ENCODE peak calls at places on chromosomes 3 and 15, in seven cellular contexts. One of them, this sample, is unnamed.

GRCh38 chr3:14537590-14538450 is 2.3 kb downstream of the GRIP2 start:
- DNase-seq in mesothelial cell of epicardium: no peak
- DNase-seq in keratinocyte: no peak
- DNase-seq in A549: peak
- DNase-seq in endothelial cell: peak
- DNase-seq in cardiac fibroblast: no peak
- DNase-seq in IMR-90: no peak
- DNase-seq in this sample: no peak

GRCh38 chr3:111616417-111617105 is 21.4 kb upstream of the ZBED2 start:
- DNase-seq in mesothelial cell of epicardium: no peak
- DNase-seq in keratinocyte: no peak
- DNase-seq in A549: peak
- DNase-seq in endothelial cell: no peak
- DNase-seq in cardiac fibroblast: no peak
- DNase-seq in IMR-90: peak
- DNase-seq in this sample: no peak

GRCh38 chr3:127865941-127866340 is 43.6 kb upstream of the MGLL start:
- DNase-seq in mesothelial cell of epicardium: no peak
- DNase-seq in keratinocyte: no peak
- DNase-seq in A549: peak
- DNase-seq in endothelial cell: no peak
- DNase-seq in cardiac fibroblast: peak
- DNase-seq in IMR-90: peak
- DNase-seq in this sample: no peak

GRCh38 chr3:47841786-47842349 is 38.9 kb downstream of the DHX30 start:
- DNase-seq in mesothelial cell of epicardium: no peak
- DNase-seq in keratinocyte: no peak
- DNase-seq in A549: no peak
- DNase-seq in endothelial cell: no peak
- DNase-seq in cardiac fibroblast: no peak
- DNase-seq in IMR-90: no peak
- DNase-seq in this sample: no peak

GRCh38 chr15:94411279-94411678 is 179.9 kb downstream of the MCTP2 start:
- DNase-seq in mesothelial cell of epicardium: no peak
- DNase-seq in keratinocyte: no peak
- DNase-seq in A549: no peak
- DNase-seq in endothelial cell: no peak
- DNase-seq in cardiac fibroblast: no peak
- DNase-seq in IMR-90: no peak
- DNase-seq in this sample: no peak

GRCh38 chr3:25235471-25235870 is 192.6 kb upstream of the RARB start:
- DNase-seq in mesothelial cell of epicardium: no peak
- DNase-seq in keratinocyte: no peak
- DNase-seq in A549: no peak
- DNase-seq in endothelial cell: no peak
- DNase-seq in cardiac fibroblast: no peak
- DNase-seq in IMR-90: no peak
- DNase-seq in this sample: no peak

GRCh38 chr3:114878119-114878839 is 268.8 kb downstream of the ZBTB20 start:
- DNase-seq in mesothelial cell of epicardium: no peak
- DNase-seq in keratinocyte: no peak
- DNase-seq in A549: peak
- DNase-seq in endothelial cell: no peak
- DNase-seq in cardiac fibroblast: no peak
- DNase-seq in IMR-90: peak
- DNase-seq in this sample: no peak

GRCh38 chr3:49412632-49413337 is 562 bp downstream of the TCTA start:
- DNase-seq in mesothelial cell of epicardium: no peak
- DNase-seq in keratinocyte: no peak
- DNase-seq in A549: no peak
- DNase-seq in endothelial cell: no peak
- DNase-seq in cardiac fibroblast: no peak
- DNase-seq in IMR-90: no peak
- DNase-seq in this sample: no peak

GRCh38 chr3:128301186-128302023 is 148.1 kb downstream of the EEFSEC start:
- DNase-seq in mesothelial cell of epicardium: peak
- DNase-seq in keratinocyte: no peak
- DNase-seq in A549: no peak
- DNase-seq in endothelial cell: no peak
- DNase-seq in cardiac fibroblast: no peak
- DNase-seq in IMR-90: no peak
- DNase-seq in this sample: no peak

GRCh38 chr3:72177075-72178050 is 392.4 kb upstream of the PROK2 start:
- DNase-seq in mesothelial cell of epicardium: no peak
- DNase-seq in keratinocyte: peak
- DNase-seq in A549: no peak
- DNase-seq in endothelial cell: no peak
- DNase-seq in cardiac fibroblast: peak
- DNase-seq in IMR-90: peak
- DNase-seq in this sample: peak

GRCh38 chr15:52094811-52095584 is 17.6 kb downstream of the BCL2L10 start:
- DNase-seq in mesothelial cell of epicardium: no peak
- DNase-seq in keratinocyte: no peak
- DNase-seq in A549: no peak
- DNase-seq in endothelial cell: no peak
- DNase-seq in cardiac fibroblast: no peak
- DNase-seq in IMR-90: no peak
- DNase-seq in this sample: no peak

GRCh38 chr3:90241481-90241880 is 1134.1 kb downstream of the EPHA3 start:
- DNase-seq in mesothelial cell of epicardium: no peak
- DNase-seq in keratinocyte: no peak
- DNase-seq in A549: no peak
- DNase-seq in endothelial cell: no peak
- DNase-seq in cardiac fibroblast: peak
- DNase-seq in IMR-90: no peak
- DNase-seq in this sample: no peak

GRCh38 chr3:44913868-44914468 is 39.6 kb downstream of the TGM4 start:
- DNase-seq in mesothelial cell of epicardium: peak
- DNase-seq in keratinocyte: no peak
- DNase-seq in A549: peak
- DNase-seq in endothelial cell: peak
- DNase-seq in cardiac fibroblast: peak
- DNase-seq in IMR-90: peak
- DNase-seq in this sample: peak

GRCh38 chr3:136209921-136210320 is 13.8 kb upstream of the MSL2 start:
- DNase-seq in mesothelial cell of epicardium: no peak
- DNase-seq in keratinocyte: no peak
- DNase-seq in A549: no peak
- DNase-seq in endothelial cell: no peak
- DNase-seq in cardiac fibroblast: no peak
- DNase-seq in IMR-90: peak
- DNase-seq in this sample: no peak

GRCh38 chr15:72339777-72340177 is 19.8 kb upstream of the CELF6 start:
- DNase-seq in mesothelial cell of epicardium: no peak
- DNase-seq in keratinocyte: no peak
- DNase-seq in A549: peak
- DNase-seq in endothelial cell: no peak
- DNase-seq in cardiac fibroblast: peak
- DNase-seq in IMR-90: peak
- DNase-seq in this sample: no peak

GRCh38 chr3:197352382-197352781 is 54.0 kb upstream of the DLG1 start:
- DNase-seq in mesothelial cell of epicardium: no peak
- DNase-seq in keratinocyte: no peak
- DNase-seq in A549: no peak
- DNase-seq in endothelial cell: no peak
- DNase-seq in cardiac fibroblast: peak
- DNase-seq in IMR-90: peak
- DNase-seq in this sample: no peak

GRCh38 chr3:111904376-111905241 is 45.5 kb downstream of the PHLDB2 start:
- DNase-seq in mesothelial cell of epicardium: no peak
- DNase-seq in keratinocyte: peak
- DNase-seq in A549: peak
- DNase-seq in endothelial cell: no peak
- DNase-seq in cardiac fibroblast: peak
- DNase-seq in IMR-90: peak
- DNase-seq in this sample: no peak

GRCh38 chr3:13111874-13112520 is 38.8 kb upstream of the IQSEC1 start:
- DNase-seq in mesothelial cell of epicardium: no peak
- DNase-seq in keratinocyte: no peak
- DNase-seq in A549: no peak
- DNase-seq in endothelial cell: no peak
- DNase-seq in cardiac fibroblast: no peak
- DNase-seq in IMR-90: no peak
- DNase-seq in this sample: peak

GRCh38 chr3:27423463-27423862 is 54.3 kb upstream of the NEK10 start:
- DNase-seq in mesothelial cell of epicardium: no peak
- DNase-seq in keratinocyte: no peak
- DNase-seq in A549: no peak
- DNase-seq in endothelial cell: no peak
- DNase-seq in cardiac fibroblast: peak
- DNase-seq in IMR-90: peak
- DNase-seq in this sample: no peak

GRCh38 chr15:27768731-27769510 is 330.2 kb downstream of the OCA2 start:
- DNase-seq in mesothelial cell of epicardium: no peak
- DNase-seq in keratinocyte: no peak
- DNase-seq in A549: no peak
- DNase-seq in endothelial cell: no peak
- DNase-seq in cardiac fibroblast: no peak
- DNase-seq in IMR-90: no peak
- DNase-seq in this sample: no peak

GRCh38 chr15:101461097-101461496 is 28.4 kb downstream of the PCSK6 start:
- DNase-seq in mesothelial cell of epicardium: no peak
- DNase-seq in keratinocyte: no peak
- DNase-seq in A549: no peak
- DNase-seq in endothelial cell: no peak
- DNase-seq in cardiac fibroblast: no peak
- DNase-seq in IMR-90: no peak
- DNase-seq in this sample: no peak

GRCh38 chr3:69541823-69542264 is 156.0 kb upstream of the FRMD4B start:
- DNase-seq in mesothelial cell of epicardium: no peak
- DNase-seq in keratinocyte: no peak
- DNase-seq in A549: no peak
- DNase-seq in endothelial cell: peak
- DNase-seq in cardiac fibroblast: peak
- DNase-seq in IMR-90: no peak
- DNase-seq in this sample: peak

GRCh38 chr15:96274087-96274440 is 56.4 kb upstream of the NR2F2 start:
- DNase-seq in mesothelial cell of epicardium: no peak
- DNase-seq in keratinocyte: no peak
- DNase-seq in A549: no peak
- DNase-seq in endothelial cell: no peak
- DNase-seq in cardiac fibroblast: no peak
- DNase-seq in IMR-90: no peak
- DNase-seq in this sample: no peak

DNA sequence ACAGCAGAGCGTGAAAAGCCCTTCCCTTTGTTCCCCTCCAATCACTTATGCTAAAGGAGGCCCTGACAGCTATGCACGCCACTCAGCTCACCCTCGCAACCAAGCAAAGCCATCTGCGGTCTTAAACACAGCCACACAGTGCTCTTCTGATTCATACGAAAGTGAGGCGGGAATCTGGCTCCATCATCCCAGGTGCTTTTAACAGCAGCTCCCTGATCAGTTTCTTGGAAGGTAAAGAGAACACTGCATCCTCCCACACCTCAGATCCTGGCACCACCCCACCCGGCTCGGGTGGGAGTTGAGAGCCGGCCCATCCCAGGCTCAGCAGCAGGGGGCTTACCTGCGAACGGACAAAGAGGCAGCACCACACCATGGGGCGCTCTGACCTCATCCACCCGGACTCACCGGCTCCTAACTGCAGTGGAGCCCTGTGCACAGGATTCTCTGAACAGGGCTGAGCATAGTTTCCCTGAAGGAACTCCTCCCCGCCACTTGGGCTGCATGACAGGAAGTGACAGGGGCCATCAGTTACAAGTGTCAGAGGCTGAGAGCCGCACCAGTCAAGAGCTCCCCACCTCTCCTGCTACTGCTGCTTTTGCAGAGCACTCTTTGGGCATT is 114.3 kb upstream of the ARHGEF3 start:
- DNase-seq in mesothelial cell of epicardium: no peak
- DNase-seq in keratinocyte: no peak
- DNase-seq in A549: no peak
- DNase-seq in endothelial cell: no peak
- DNase-seq in cardiac fibroblast: no peak
- DNase-seq in IMR-90: no peak
- DNase-seq in this sample: no peak
- TF ChIP-seq CTCF in mesothelial cell of epicardium: no peak
- TF ChIP-seq CTCF in keratinocyte: no peak
- TF ChIP-seq CTCF in A549: no peak
- TF ChIP-seq CTCF in endothelial cell: no peak
- TF ChIP-seq CTCF in cardiac fibroblast: no peak
- TF ChIP-seq CTCF in IMR-90: no peak
- TF ChIP-seq CTCF in this sample: no peak

GRCh38 chr3:174891524-174892203 is 32.5 kb downstream of the NAALADL2 start:
- DNase-seq in mesothelial cell of epicardium: no peak
- DNase-seq in keratinocyte: no peak
- DNase-seq in A549: peak
- DNase-seq in endothelial cell: no peak
- DNase-seq in cardiac fibroblast: peak
- DNase-seq in IMR-90: peak
- DNase-seq in this sample: no peak
- TF ChIP-seq CTCF in mesothelial cell of epicardium: no peak
- TF ChIP-seq CTCF in keratinocyte: no peak
- TF ChIP-seq CTCF in A549: no peak
- TF ChIP-seq CTCF in endothelial cell: no peak
- TF ChIP-seq CTCF in cardiac fibroblast: no peak
- TF ChIP-seq CTCF in IMR-90: no peak
- TF ChIP-seq CTCF in this sample: no peak

GRCh38 chr3:150453353-150453752 is 45.3 kb downstream of the TSC22D2 start:
- DNase-seq in mesothelial cell of epicardium: no peak
- DNase-seq in keratinocyte: no peak
- DNase-seq in A549: no peak
- DNase-seq in endothelial cell: no peak
- DNase-seq in cardiac fibroblast: no peak
- DNase-seq in IMR-90: no peak
- DNase-seq in this sample: no peak
- TF ChIP-seq CTCF in mesothelial cell of epicardium: no peak
- TF ChIP-seq CTCF in keratinocyte: no peak
- TF ChIP-seq CTCF in A549: no peak
- TF ChIP-seq CTCF in endothelial cell: no peak
- TF ChIP-seq CTCF in cardiac fibroblast: no peak
- TF ChIP-seq CTCF in IMR-90: no peak
- TF ChIP-seq CTCF in this sample: no peak

GRCh38 chr15:39079296-39079834 is 501.5 kb upstream of the THBS1 start:
- DNase-seq in mesothelial cell of epicardium: no peak
- DNase-seq in keratinocyte: peak
- DNase-seq in A549: peak
- DNase-seq in endothelial cell: no peak
- DNase-seq in cardiac fibroblast: peak
- DNase-seq in IMR-90: peak
- DNase-seq in this sample: no peak

GRCh38 chr15:39075756-39076341 is 505.0 kb upstream of the THBS1 start:
- DNase-seq in mesothelial cell of epicardium: no peak
- DNase-seq in keratinocyte: no peak
- DNase-seq in A549: no peak
- DNase-seq in endothelial cell: no peak
- DNase-seq in cardiac fibroblast: no peak
- DNase-seq in IMR-90: no peak
- DNase-seq in this sample: no peak

GRCh38 chr15:39075311-39075710 is 505.6 kb upstream of the THBS1 start:
- DNase-seq in mesothelial cell of epicardium: no peak
- DNase-seq in keratinocyte: no peak
- DNase-seq in A549: no peak
- DNase-seq in endothelial cell: no peak
- DNase-seq in cardiac fibroblast: peak
- DNase-seq in IMR-90: peak
- DNase-seq in this sample: no peak

GRCh38 chr15:39074341-39074740 is 506.5 kb upstream of the THBS1 start:
- DNase-seq in mesothelial cell of epicardium: no peak
- DNase-seq in keratinocyte: no peak
- DNase-seq in A549: no peak
- DNase-seq in endothelial cell: no peak
- DNase-seq in cardiac fibroblast: no peak
- DNase-seq in IMR-90: peak
- DNase-seq in this sample: no peak

GRCh38 chr15:39077998-39078397 is 502.9 kb upstream of the THBS1 start:
- DNase-seq in mesothelial cell of epicardium: no peak
- DNase-seq in keratinocyte: no peak
- DNase-seq in A549: no peak
- DNase-seq in endothelial cell: no peak
- DNase-seq in cardiac fibroblast: peak
- DNase-seq in IMR-90: no peak
- DNase-seq in this sample: no peak
- TF ChIP-seq CTCF in mesothelial cell of epicardium: no peak
- TF ChIP-seq CTCF in keratinocyte: no peak
- TF ChIP-seq CTCF in A549: no peak
- TF ChIP-seq CTCF in endothelial cell: no peak
- TF ChIP-seq CTCF in cardiac fibroblast: no peak
- TF ChIP-seq CTCF in IMR-90: no peak
- TF ChIP-seq CTCF in this sample: no peak

This sample was measured in upper lobe of right lung.